ENCODE peak calls at places on chromosomes 3 and 15, in five cellular contexts. N, F, A, E and S are unnamed samples.

GRCh38 chr3:134090031-134090430 is 60.3 kb upstream of the SLCO2A1 start:
- DNase-seq in N (no peak), F (no peak), A (no peak), E (no peak), S (no peak)

GRCh38 chr15:99511865-99512632 is 53.7 kb upstream of the MEF2A start:
- DNase-seq in N (no peak), F (no peak), A (peak), E (peak), S (peak)

GRCh38 chr15:58555168-58556027 is 123.6 kb downstream of the LIPC start:
- DNase-seq in N (no peak), F (no peak), A (no peak), E (peak), S (no peak)

GRCh38 chr3:165455360-165455759 is 259.2 kb upstream of the SLITRK3 start:
- DNase-seq in N (no peak), F (no peak), A (no peak), E (no peak), S (no peak)

GRCh38 chr15:79539426-79539825 is 107.3 kb downstream of the MINAR1 start:
- DNase-seq in N (no peak), F (no peak), A (no peak), E (no peak), S (peak)

GRCh38 chr3:45029661-45030060 is 3.6 kb downstream of the CLEC3B start:
- DNase-seq in N (peak), F (no peak), A (no peak), E (no peak), S (peak)

GRCh38 chr15:43939070-43939469 is 112.3 kb downstream of the WDR76 start:
- DNase-seq in N (peak), F (no peak), A (no peak), E (no peak), S (peak)

GRCh38 chr3:142501004-142501926 is 53.4 kb upstream of the XRN1 start:
- DNase-seq in N (peak), F (no peak), A (no peak), E (no peak), S (peak)

GRCh38 chr3:78908236-78908635 is 859.6 kb downstream of the ROBO1 start:
- DNase-seq in N (no peak), F (no peak), A (no peak), E (no peak), S (peak)

GRCh38 chr15:87207945-87208580 is 1048.5 kb downstream of the NTRK3 start:
- DNase-seq in N (peak), F (no peak), A (no peak), E (no peak), S (no peak)

GRCh38 chr3:30294241-30294667 is 312.1 kb upstream of the TGFBR2 start:
- DNase-seq in N (peak), F (no peak), A (no peak), E (no peak), S (no peak)
- TF ChIP-seq CTCF in N (no peak), F (no peak), A (no peak), E (no peak), S (no peak)

DNA sequence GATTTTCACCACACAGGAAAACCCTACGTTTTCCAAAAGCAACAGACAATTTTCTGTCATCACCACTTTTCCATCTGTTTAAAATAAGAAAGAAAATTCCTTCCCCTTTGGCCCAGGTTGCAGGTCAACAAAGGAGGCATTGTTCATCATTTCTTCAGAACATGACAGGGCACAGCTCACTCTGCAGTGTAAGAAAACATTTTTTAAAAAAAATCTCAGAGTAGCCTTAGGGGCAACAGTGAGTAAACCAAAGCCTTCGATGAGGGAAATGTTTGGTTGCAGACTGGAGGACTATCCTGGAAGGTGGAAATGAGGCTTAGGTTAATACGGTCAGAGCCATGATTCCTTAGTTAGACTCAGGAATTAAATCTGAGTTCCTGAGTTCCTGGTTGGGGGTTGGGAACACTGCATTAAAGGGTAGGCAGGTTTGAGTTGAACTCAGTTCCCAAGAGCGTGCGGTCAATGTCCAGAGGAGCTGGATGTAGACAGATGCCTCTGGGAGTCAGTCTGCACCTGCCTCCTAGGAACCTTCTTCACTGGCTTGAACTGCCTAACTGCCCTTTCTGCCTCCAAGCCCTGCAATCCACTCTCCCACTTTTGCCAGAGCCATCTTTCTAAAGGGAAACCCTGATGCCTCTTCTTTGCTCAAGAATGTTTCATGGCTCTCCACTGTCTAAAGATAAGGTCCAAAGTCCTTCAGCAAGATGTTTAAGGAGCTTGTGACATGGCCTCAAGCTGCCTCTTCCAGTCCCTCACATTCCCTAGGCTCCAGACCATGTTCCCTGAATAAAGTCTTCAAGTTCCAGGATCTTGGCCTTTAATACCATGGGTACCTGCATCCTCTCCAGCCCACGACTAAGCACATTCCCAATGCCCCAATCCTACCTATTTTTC is 3.2 kb upstream of the HES1 start:
- DNase-seq in N (no peak), F (no peak), A (no peak), E (no peak), S (no peak)
- H3K4me3 ChIP-seq in N (no peak), F (no peak), A (no peak), E (no peak), S (no peak)

GRCh38 chr3:93906245-93906644 is 67.5 kb downstream of the PROS1 start:
- DNase-seq in N (no peak), F (no peak), A (peak), E (no peak), S (no peak)

GRCh38 chr3:93904568-93904967 is 69.1 kb downstream of the PROS1 start:
- DNase-seq in N (no peak), F (no peak), A (no peak), E (no peak), S (no peak)

GRCh38 chr3:93907132-93907531 is 66.6 kb downstream of the PROS1 start:
- DNase-seq in N (no peak), F (no peak), A (no peak), E (no peak), S (no peak)

GRCh38 chr3:93910085-93910484 is 63.6 kb downstream of the PROS1 start:
- DNase-seq in N (no peak), F (no peak), A (no peak), E (no peak), S (peak)
- TF ChIP-seq CTCF in N (no peak), F (no peak), A (no peak), E (no peak), S (no peak)

DNA sequence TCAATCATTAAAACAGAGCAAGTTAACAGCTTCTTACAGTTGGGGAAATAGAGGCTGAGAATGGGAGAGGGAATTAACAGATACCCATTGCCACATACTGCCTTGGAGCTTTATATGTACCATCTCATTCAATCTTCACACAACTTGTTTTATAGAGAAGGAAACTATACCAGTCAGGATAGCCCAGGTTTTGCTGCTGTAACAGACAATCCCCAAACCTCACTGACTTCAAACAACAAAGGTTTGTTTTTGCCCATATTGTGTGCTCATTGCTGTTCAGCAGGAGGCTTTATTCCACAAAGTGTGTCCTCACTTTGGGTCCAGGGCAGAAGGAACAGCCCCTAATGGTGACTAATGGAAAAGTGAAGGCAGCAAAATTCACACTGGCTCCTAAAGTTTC is 59.2 kb downstream of the SPSB4 start:
- DNase-seq in N (no peak), F (no peak), A (no peak), E (no peak), S (no peak)
- H3K4me3 ChIP-seq in N (no peak), F (no peak), A (no peak), E (no peak), S (no peak)

DNA sequence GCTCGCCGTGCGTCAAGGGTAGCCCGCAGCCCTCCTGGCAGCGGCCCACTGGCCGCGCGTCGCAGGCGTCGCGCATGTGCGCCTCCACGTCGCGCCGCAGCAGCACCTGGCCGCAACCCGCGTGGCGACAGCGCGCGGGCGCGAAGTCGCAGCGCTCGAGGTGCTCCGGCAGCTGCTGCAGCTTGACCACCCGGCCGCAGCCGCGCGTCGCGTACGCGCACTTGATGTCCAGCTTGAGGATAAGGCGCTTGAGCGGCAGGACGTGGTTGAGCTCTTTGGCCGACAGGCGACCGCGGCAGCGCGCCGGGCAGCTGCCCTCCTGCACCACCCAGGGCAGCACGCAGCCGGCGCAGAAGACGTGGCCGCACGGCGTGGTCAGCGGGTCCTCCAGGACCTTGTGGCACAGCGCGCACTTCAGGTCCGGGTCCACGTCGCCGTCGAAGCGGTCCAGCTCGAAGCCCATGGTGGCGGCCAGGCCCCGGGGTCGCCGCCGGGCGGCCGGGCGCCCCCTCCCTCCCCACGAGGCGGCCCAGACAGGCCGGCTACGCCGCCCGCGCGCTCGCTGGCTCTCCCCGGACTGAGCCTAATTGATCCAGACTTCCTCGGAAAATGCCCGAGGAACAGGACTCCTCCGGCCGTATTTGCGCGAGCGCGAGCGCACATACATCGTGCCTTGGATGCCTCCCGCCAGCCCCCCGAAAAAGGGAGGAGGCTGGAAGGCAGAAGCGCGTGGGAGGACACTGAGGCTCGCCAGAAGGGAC is at the start of gene PDZRN3:
- DNase-seq in N (peak), F (peak), A (peak), E (peak), S (peak)
- TF ChIP-seq CTCF in N (no peak), F (no peak), A (no peak), E (no peak), S (no peak)

GRCh38 chr15:63292241-63292640 is 14.8 kb downstream of the APH1B start:
- DNase-seq in N (no peak), F (no peak), A (no peak), E (no peak), S (no peak)

GRCh38 chr15:63292771-63293170 is 15.4 kb downstream of the APH1B start:
- DNase-seq in N (peak), F (no peak), A (no peak), E (no peak), S (peak)

GRCh38 chr15:63288778-63289378 is 11.5 kb downstream of the APH1B start:
- DNase-seq in N (peak), F (no peak), A (no peak), E (no peak), S (peak)

GRCh38 chr15:63294354-63294753 is 16.9 kb downstream of the APH1B start:
- DNase-seq in N (no peak), F (peak), A (no peak), E (no peak), S (no peak)

GRCh38 chr15:63291507-63291906 is 14.1 kb downstream of the APH1B start:
- DNase-seq in N (peak), F (no peak), A (no peak), E (no peak), S (peak)
- H3K4me3 ChIP-seq in N (no peak), F (no peak), A (no peak), E (no peak), S (no peak)

GRCh38 chr3:15694628-15695027 is 93.1 kb downstream of the BTD start:
- DNase-seq in N (no peak), F (no peak), A (no peak), E (no peak), S (no peak)

GRCh38 chr3:15690250-15690649 is 88.7 kb downstream of the BTD start:
- DNase-seq in N (no peak), F (no peak), A (no peak), E (no peak), S (no peak)

DNA sequence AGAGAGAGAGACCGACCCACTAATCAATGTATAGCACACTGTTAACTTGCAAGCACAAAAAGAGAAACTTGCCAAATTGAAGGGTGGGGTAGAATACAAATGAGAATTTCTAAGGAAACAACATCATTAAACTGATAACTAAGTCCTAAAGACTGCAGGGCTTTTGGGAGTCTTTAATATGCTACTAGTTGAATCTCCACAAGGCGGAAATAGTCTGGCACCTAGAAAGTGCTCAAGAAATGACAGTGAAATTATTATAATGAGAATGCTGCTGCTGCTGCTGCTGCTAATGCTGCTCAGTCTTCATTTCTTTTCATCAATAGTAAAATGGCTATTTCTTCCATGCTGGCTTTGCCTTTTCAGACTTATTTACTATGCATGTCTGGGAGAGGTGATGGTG is 91.8 kb downstream of the BTD start:
- DNase-seq in N (peak), F (no peak), A (no peak), E (no peak), S (no peak)
- TF ChIP-seq CTCF in N (peak), F (no peak), A (no peak), E (no peak), S (no peak)

GRCh38 chr15:96234109-96234892 is 96.2 kb upstream of the NR2F2 start:
- DNase-seq in N (no peak), F (no peak), A (no peak), E (peak), S (peak)
- H3K4me3 ChIP-seq in N (no peak), F (no peak), A (no peak), E (no peak), S (no peak)

DNA sequence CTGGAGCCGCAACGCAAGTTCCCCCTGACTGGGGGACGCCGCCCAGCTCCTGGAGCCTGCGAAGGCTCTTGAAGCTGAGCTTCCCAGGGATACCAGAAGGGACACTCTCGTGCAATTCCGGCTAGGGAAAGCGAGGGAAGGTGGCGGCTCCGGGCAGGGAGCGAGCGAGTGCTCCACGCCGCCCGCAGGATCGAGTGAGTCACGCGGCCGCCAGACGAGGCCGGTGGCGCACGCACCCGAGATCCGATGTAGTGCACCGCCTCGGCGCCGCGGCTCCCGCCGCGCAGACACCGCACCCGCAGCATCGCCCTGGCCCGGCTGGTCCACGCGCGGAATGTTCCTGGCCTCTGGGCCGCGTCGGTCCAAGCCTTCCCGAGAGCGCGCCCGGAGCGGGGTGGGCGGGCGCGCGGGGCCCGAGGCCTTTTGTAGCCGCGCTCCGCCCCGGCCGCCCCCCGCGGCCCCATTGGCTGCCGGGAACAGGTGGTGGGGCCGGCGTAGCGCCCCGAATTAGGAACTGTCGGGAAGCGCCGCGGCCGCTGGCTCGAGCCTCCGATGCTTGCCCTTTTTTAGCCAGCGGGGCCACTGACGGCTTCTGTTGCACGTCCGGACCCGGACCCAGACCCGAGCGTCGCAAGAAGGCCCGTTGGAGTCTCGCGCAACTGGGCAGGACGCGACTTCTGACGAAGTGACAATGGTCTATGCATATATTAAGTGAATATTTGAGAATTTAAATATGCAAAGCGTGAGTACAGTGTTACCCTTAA is at the start of gene GATM:
- DNase-seq in N (peak), F (peak), A (peak), E (peak), S (peak)
- TF ChIP-seq CTCF in N (peak), F (peak), A (peak), E (peak), S (peak)